ENCODE peak calls at places on chromosomes 13 and 19, in ten cellular contexts. Y is ascending aorta; E is Caco-2; R is tibial artery; L is mucosa of descending colon; Z is lower lobe of right lung; A is upper lobe of right lung; D is CD8-positive, alpha-beta T cell; M is psoas muscle; P is body of pancreas. K is an unnamed sample. For H3K36me3, the result is how much of the 10 kb centered on the place peaks cover.

GRCh38 chr13:97328222-97328790 is 105.7 kb upstream of the RAP2A start:
- DNase-seq in Y (no peak), E (peak), R (no peak), L (no peak), Z (no peak), A (no peak), D (no peak), M (no peak), P (no peak), K (peak)

GRCh38 chr19:1490020-1490310 is 185 bp downstream of the PCSK4 start:
- DNase-seq in Y (no peak), E (no peak), R (no peak), L (no peak), Z (no peak), A (no peak), D (no peak), M (no peak), P (no peak), K (no peak)

GRCh38 chr19:40284501-40285352 is at the start of gene AKT2:
- DNase-seq in Y (no peak), E (no peak), R (peak), L (no peak), Z (no peak), A (no peak), D (peak), M (peak), P (no peak), K (peak)

GRCh38 chr13:104466016-104466415 is 1399.8 kb upstream of the SLC10A2 start:
- DNase-seq in Y (no peak), E (no peak), R (no peak), L (no peak), Z (no peak), A (no peak), D (no peak), M (no peak), P (no peak), K (no peak)

GRCh38 chr13:57970404-57970803 is 338.9 kb downstream of the PCDH17 start:
- DNase-seq in Y (no peak), E (no peak), R (no peak), L (no peak), Z (no peak), A (no peak), D (no peak), M (no peak), P (no peak), K (peak)

GRCh38 chr19:19526581-19527370 is 1.9 kb upstream of the YJEFN3 start:
- DNase-seq in Y (no peak), E (no peak), R (no peak), L (no peak), Z (no peak), A (no peak), D (no peak), M (no peak), P (no peak), K (no peak)

GRCh38 chr19:12527034-12527836 is 24.0 kb downstream of the ZNF564 start:
- DNase-seq in Y (no peak), E (no peak), R (no peak), L (no peak), Z (no peak), A (no peak), D (no peak), M (no peak), P (no peak), K (no peak)

GRCh38 chr19:36987091-36987490 is 71.0 kb downstream of the ZNF568 start:
- DNase-seq in Y (no peak), E (no peak), R (no peak), L (no peak), Z (no peak), A (no peak), D (no peak), M (no peak), P (no peak), K (no peak)

GRCh38 chr13:47409778-47410177 is 512.9 kb upstream of the HTR2A start:
- DNase-seq in Y (no peak), E (no peak), R (no peak), L (no peak), Z (no peak), A (no peak), D (no peak), M (no peak), P (no peak), K (no peak)

GRCh38 chr19:681029-681626 is 4.9 kb downstream of the FSTL3 start:
- DNase-seq in Y (peak), E (no peak), R (peak), L (peak), Z (peak), A (peak), D (no peak), M (no peak), P (peak), K (peak)

GRCh38 chr19:38684862-38685665 is 37.6 kb downstream of the ACTN4 start:
- DNase-seq in Y (no peak), E (no peak), R (no peak), L (no peak), Z (no peak), A (no peak), D (no peak), M (no peak), P (no peak), K (no peak)
- H3K4me3 ChIP-seq in Y (no peak), E (no peak), R (no peak), L (no peak), Z (no peak), A (no peak), D (no peak), M (peak), P (no peak), K (no peak)

GRCh38 chr19:2797280-2797679 is 12.0 kb downstream of the THOP1 start:
- DNase-seq in Y (no peak), E (no peak), R (no peak), L (no peak), Z (no peak), A (no peak), D (no peak), M (no peak), P (no peak), K (no peak)

GRCh38 chr19:2796659-2797266 is 11.5 kb downstream of the THOP1 start:
- DNase-seq in Y (no peak), E (no peak), R (no peak), L (no peak), Z (no peak), A (no peak), D (no peak), M (no peak), P (no peak), K (no peak)

GRCh38 chr19:2798733-2799132 is 13.4 kb downstream of the THOP1 start:
- DNase-seq in Y (no peak), E (no peak), R (no peak), L (no peak), Z (no peak), A (no peak), D (no peak), M (peak), P (peak), K (no peak)

GRCh38 chr19:2799273-2800020 is 14.1 kb downstream of the THOP1 start:
- DNase-seq in Y (no peak), E (no peak), R (no peak), L (no peak), Z (no peak), A (no peak), D (no peak), M (no peak), P (no peak), K (no peak)

DNA sequence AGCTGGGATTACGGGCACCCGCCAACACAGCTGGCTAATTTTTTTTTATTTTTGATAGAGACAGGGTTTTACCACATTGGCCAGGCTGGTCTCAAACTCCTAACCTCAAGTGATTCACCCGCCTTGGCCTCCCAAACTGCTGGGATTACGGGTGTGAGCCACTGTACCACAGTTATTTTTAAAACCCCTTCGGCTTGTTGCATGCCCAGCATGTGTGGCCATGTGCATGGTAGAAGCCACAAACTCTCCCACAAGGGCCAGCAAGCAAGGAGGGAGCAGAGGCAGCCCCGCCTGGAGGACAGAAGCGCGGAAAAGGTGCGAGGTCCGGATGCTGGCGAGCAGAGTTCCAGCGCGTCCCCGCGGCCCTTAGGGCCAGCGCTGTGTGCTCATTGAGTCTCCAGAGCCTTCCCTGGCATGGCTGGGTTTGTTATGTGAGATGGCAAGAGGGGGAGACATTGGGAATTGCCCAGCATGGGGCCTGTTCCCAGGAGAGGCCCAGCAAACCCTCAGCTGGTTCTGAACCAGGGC is 12.9 kb downstream of the THOP1 start:
- DNase-seq in Y (no peak), E (no peak), R (no peak), L (no peak), Z (no peak), A (no peak), D (no peak), M (no peak), P (no peak), K (no peak)
- H3K36me3 ChIP-seq in Y (under half), E (under half), R (under half), L (under half), Z (half or more), A (under half), D (under half), M (half or more), P (under half), K (half or more)

DNA sequence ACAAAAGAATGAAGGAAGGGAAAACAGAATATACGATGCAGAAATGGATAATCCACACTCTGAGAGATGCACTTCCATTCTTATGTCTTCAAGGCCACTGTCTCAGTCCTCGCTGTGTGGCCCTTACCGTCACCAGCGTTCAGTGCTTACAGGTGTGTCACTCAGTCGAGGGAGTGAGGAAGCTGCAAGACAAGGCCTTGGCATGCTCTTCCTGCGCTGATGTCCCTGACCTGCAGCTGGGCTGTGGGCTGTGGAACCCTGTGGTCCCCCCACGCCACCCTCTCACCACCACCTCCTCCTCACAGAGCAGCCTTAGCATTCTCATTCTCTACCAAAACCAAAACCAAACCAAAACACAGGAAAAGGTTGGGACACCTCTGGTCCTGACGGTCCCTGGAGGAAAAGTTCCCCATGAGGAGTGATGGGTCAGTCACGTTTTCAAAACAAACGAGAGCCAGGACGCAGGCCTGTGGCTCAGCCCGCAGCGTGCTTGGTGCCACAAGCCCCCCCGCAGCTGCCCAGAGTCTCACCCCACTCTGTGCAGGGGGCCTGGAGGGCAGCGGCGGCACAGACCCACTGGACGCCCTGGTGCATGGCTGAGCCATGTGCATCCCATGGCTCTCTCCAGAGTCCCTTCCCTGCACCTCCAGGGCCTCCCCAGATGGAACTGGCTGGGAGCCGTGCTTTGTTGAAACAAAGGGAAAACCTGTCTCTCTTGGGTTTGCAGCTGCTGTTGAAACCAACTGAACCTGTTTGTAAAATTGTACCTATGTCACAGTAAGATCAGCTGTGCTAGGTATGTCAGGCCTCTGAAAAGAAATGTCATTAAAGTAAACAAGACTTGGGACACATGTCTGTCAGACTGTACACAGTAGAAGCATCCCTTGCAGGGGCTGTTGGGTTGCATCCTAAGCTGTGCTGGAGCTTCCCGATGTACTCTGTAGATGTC is 48.3 kb upstream of the GPR183 start:
- DNase-seq in Y (no peak), E (no peak), R (no peak), L (no peak), Z (no peak), A (no peak), D (no peak), M (no peak), P (no peak), K (no peak)
- H3K4me3 ChIP-seq in Y (peak), E (no peak), R (no peak), L (no peak), Z (peak), A (peak), D (peak), M (peak), P (no peak), K (no peak)

DNA sequence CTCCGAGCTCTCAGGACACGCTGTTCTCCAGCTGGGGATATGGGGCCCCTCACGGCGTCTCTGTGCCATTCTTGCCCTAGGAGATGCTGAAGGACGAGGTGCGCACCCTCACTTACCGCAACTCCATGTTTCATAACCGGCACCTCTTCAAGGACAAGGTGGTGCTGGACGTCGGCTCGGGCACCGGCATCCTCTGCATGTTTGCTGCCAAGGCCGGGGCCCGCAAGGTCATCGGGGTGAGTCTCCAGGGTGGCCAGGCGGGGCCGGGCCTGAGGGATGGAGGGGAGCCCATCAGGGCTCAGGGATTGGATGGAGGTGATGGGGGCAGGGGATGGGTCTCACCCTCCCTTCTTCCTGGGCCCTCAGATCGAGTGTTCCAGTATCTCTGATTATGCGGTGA is 4.8 kb downstream of the PRMT1 start:
- DNase-seq in Y (no peak), E (no peak), R (no peak), L (peak), Z (no peak), A (no peak), D (no peak), M (no peak), P (no peak), K (no peak)
- H3K36me3 ChIP-seq in Y (half or more), E (under half), R (half or more), L (under half), Z (half or more), A (half or more), D (under half), M (half or more), P (under half), K (half or more)

GRCh38 chr19:51015691-51016267 is 3.7 kb downstream of the KLK10 start:
- DNase-seq in Y (no peak), E (no peak), R (no peak), L (no peak), Z (no peak), A (no peak), D (no peak), M (no peak), P (no peak), K (no peak)

GRCh38 chr19:51019544-51019925 is at the start of gene KLK10:
- DNase-seq in Y (no peak), E (no peak), R (no peak), L (no peak), Z (no peak), A (no peak), D (no peak), M (no peak), P (no peak), K (no peak)

GRCh38 chr19:51018745-51019543 is 565 bp downstream of the KLK10 start:
- DNase-seq in Y (no peak), E (no peak), R (no peak), L (no peak), Z (no peak), A (no peak), D (no peak), M (no peak), P (no peak), K (no peak)

GRCh38 chr19:51014242-51014641 is 5.3 kb downstream of the KLK10 start:
- DNase-seq in Y (no peak), E (no peak), R (no peak), L (no peak), Z (no peak), A (no peak), D (no peak), M (no peak), P (no peak), K (no peak)

GRCh38 chr19:51016798-51017683 is 2.5 kb downstream of the KLK10 start:
- DNase-seq in Y (peak), E (peak), R (no peak), L (peak), Z (no peak), A (no peak), D (no peak), M (no peak), P (peak), K (peak)
- H3K4me3 ChIP-seq in Y (peak), E (no peak), R (no peak), L (no peak), Z (peak), A (no peak), D (no peak), M (peak), P (no peak), K (peak)

GRCh38 chr13:90541346-90541745 is 806.1 kb upstream of the MIR17HG start:
- DNase-seq in Y (no peak), E (no peak), R (no peak), L (no peak), Z (no peak), A (no peak), D (no peak), M (no peak), P (no peak), K (no peak)
- H3K36me3 ChIP-seq in Y (under half), E (under half), R (under half), L (under half), Z (under half), A (under half), D (under half), M (under half), P (under half), K (under half)

GRCh38 chr19:2703077-2703437 is 563 bp upstream of the GNG7 start:
- DNase-seq in Y (no peak), E (no peak), R (no peak), L (no peak), Z (no peak), A (no peak), D (no peak), M (no peak), P (no peak), K (no peak)

GRCh38 chr19:2701361-2702169 is 929 bp downstream of the GNG7 start:
- DNase-seq in Y (no peak), E (no peak), R (no peak), L (no peak), Z (no peak), A (no peak), D (no peak), M (no peak), P (no peak), K (no peak)

GRCh38 chr19:2703691-2704216 is 1.3 kb upstream of the GNG7 start:
- DNase-seq in Y (no peak), E (no peak), R (no peak), L (no peak), Z (no peak), A (no peak), D (no peak), M (no peak), P (no peak), K (no peak)

GRCh38 chr19:2700660-2701360 is 1.7 kb downstream of the GNG7 start:
- DNase-seq in Y (no peak), E (no peak), R (no peak), L (no peak), Z (no peak), A (no peak), D (no peak), M (no peak), P (no peak), K (no peak)

GRCh38 chr19:2702170-2703076 is at the start of gene GNG7:
- DNase-seq in Y (peak), E (peak), R (peak), L (peak), Z (peak), A (peak), D (peak), M (peak), P (peak), K (peak)
- H3K4me3 ChIP-seq in Y (peak), E (peak), R (peak), L (peak), Z (peak), A (peak), D (peak), M (peak), P (peak), K (peak)